ENCODE peak calls at places on chromosomes 1 and 21, in four cellular contexts. F is K562, N is WTC11, Z is HEK293T. M is an unnamed sample.

GRCh38 chr1:88060112-88060673 is 623.9 kb upstream of the PKN2 start:
- DNase-seq in F (no peak), N (no peak), Z (no peak), M (no peak)

GRCh38 chr1:235614442-235614954 is 35.1 kb downstream of the GNG4 start:
- DNase-seq in F (no peak), N (no peak), Z (no peak), M (peak; percentile 80)

GRCh38 chr1:23210351-23210785 is 6.9 kb downstream of the HTR1D start:
- DNase-seq in F (no peak), N (peak; percentile 66), Z (no peak), M (no peak)

GRCh38 chr21:36695671-36696389 is 3.1 kb upstream of the SIM2 start:
- DNase-seq in F (no peak), N (peak; percentile 78), Z (no peak), M (no peak)

GRCh38 chr1:160834945-160835565 is 27.6 kb downstream of the CD244 start:
- DNase-seq in F (peak; percentile 58), N (no peak), Z (peak; percentile 25), M (peak; percentile 22)

GRCh38 chr21:44917446-44918106 is 3.1 kb downstream of the ITGB2 start:
- DNase-seq in F (no peak), N (no peak), Z (no peak), M (no peak)

GRCh38 chr1:154807048-154807591 is 63.0 kb downstream of the KCNN3 start:
- DNase-seq in F (no peak), N (no peak), Z (no peak), M (no peak)

GRCh38 chr1:177786346-177786745 is 183.5 kb downstream of the SEC16B start:
- DNase-seq in F (no peak), N (no peak), Z (no peak), M (no peak)

GRCh38 chr1:151822404-151822803 is 9.2 kb downstream of the RORC start:
- DNase-seq in F (peak; percentile 26), N (no peak), Z (no peak), M (no peak)
- TF ChIP-seq ELF4 in F (no peak), N (no peak), Z (no peak), M (no peak)

GRCh38 chr1:211382182-211382713 is 55.6 kb downstream of the TRAF5 start:
- DNase-seq in F (peak; percentile 13), N (no peak), Z (no peak), M (no peak)

GRCh38 chr1:211382714-211383480 is 56.3 kb downstream of the TRAF5 start:
- DNase-seq in F (peak; percentile 99), N (peak; percentile 91), Z (peak; percentile 94), M (peak; percentile 87)

GRCh38 chr1:211384524-211384923 is 57.9 kb downstream of the TRAF5 start:
- DNase-seq in F (no peak), N (no peak), Z (no peak), M (no peak)

GRCh38 chr1:211381481-211382181 is 55.0 kb downstream of the TRAF5 start:
- DNase-seq in F (no peak), N (no peak), Z (no peak), M (no peak)

DNA sequence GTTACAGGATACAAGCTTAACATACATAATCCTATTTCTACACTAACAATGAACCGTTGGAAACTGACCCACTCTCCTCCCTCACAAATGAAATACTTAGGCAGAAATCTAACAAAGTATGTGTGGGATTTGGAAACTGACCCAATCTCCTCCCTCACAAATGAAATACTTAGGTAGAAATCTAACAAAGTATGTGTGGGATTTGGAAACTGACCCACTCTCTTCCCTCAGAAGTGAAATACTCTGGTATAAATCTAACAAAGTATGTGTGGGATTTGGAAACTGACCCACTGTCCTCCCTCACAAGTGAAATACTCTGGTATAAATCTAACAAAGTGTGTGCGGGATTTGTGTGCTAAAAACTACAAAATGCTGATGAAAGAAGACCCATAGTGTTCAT is 60.3 kb downstream of the TRAF5 start:
- DNase-seq in F (no peak), N (no peak), Z (no peak), M (no peak)
- TF ChIP-seq ELF4 in F (no peak), N (no peak), Z (no peak), M (no peak)

DNA sequence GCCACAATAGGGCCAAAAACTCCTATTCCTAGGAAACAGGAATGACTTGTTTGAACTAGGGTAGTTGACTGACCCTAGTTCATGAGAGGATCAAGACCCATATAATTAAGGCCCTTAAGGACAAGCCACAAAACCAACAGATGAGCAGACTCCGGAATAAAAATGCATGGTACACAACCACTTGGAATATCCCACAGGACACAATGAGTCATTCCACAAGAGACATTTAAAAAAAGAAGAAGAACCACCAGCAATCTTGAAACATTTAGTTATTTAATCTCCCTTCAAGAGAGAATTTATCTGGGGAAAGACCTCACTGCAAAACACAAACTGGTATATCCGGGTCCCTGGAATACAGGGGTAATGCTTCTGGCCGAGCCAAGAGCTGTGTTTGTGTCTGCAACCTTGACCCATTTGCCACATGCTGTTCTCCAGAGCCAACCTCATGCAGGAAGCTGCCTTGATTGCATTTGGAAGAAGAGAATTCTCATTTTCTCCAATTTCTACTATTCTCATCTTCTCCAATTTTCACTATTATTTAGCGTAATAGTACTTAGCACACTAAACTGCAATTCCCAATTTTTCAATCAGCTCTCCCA is 135.5 kb downstream of the TGFBR3 start:
- DNase-seq in F (no peak), N (no peak), Z (no peak), M (no peak)
- TF ChIP-seq ELF4 in F (no peak), N (no peak), Z (no peak), M (no peak)

DNA sequence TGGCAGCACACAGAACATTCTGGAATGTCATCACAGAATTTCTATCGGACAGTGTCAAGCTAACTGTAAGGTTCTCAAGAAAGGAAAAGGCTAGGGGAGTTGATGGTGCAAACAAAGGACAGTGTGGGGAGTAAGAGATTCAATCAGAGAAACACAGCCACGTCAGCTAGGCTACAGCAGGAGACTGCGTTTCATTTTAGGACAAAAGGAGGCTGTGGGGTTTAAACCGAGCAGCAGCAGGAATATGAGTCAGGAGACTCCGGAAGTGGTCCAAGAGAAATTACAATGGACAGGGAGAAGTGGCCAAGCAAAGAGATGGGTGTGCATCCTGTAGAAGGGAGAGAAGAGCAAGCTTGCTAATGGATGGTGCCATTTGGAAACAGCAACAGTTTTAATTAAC is 37.4 kb upstream of the C1orf198 start:
- DNase-seq in F (no peak), N (no peak), Z (no peak), M (no peak)
- TF ChIP-seq ELF4 in F (no peak), N (no peak), Z (no peak), M (no peak)